ENCODE peak calls at places on chromosomes 16 and 17, in nine cellular contexts. U is HFF-Myc, C is neural progenitor cell, P is PC-3, F is activated B cell treated with CpG ODN at 0.5 μM for 24 hours, T is HCT116, R is mammary epithelial cell, Z is HL-60, H is Caco-2. K is an unnamed sample.

GRCh38 chr16:25291580-25291979 is 33.9 kb upstream of the ZKSCAN2 start:
- DNase-seq in U (no peak), C (no peak), P (no peak), F (no peak), T (no peak), R (no peak), Z (no peak), H (no peak), K (no peak)

GRCh38 chr16:1444730-1445517 is 568 bp upstream of the CCDC154 start:
- DNase-seq in U (no peak), C (no peak), P (no peak), F (no peak), T (no peak), R (no peak), Z (no peak), H (no peak), K (no peak)

GRCh38 chr16:60246055-60246454 is 1511.9 kb upstream of the GOT2 start:
- DNase-seq in U (no peak), C (no peak), P (no peak), F (no peak), T (no peak), R (no peak), Z (no peak), H (no peak), K (no peak)

GRCh38 chr17:65008877-65009276 is 47.7 kb downstream of the GNA13 start:
- DNase-seq in U (no peak), C (no peak), P (no peak), F (no peak), T (no peak), R (no peak), Z (no peak), H (no peak), K (no peak)

GRCh38 chr16:67447508-67448076 is 16.7 kb downstream of the HSD11B2 start:
- DNase-seq in U (no peak), C (no peak), P (peak), F (peak), T (peak), R (no peak), Z (peak), H (peak), K (peak)

GRCh38 chr16:21116148-21116693 is 34.4 kb downstream of the DNAH3 start:
- DNase-seq in U (no peak), C (no peak), P (no peak), F (peak), T (no peak), R (no peak), Z (peak), H (no peak), K (no peak)

GRCh38 chr16:77918792-77919707 is 103.3 kb upstream of the CLEC3A start:
- DNase-seq in U (no peak), C (no peak), P (no peak), F (no peak), T (no peak), R (no peak), Z (no peak), H (no peak), K (no peak)

GRCh38 chr16:89410794-89411309 is 79.5 kb downstream of the ANKRD11 start:
- DNase-seq in U (peak), C (no peak), P (no peak), F (no peak), T (no peak), R (peak), Z (no peak), H (no peak), K (peak)

GRCh38 chr17:5485270-5486205 is at the start of gene DERL2:
- DNase-seq in U (no peak), C (peak), P (no peak), F (no peak), T (no peak), R (peak), Z (no peak), H (no peak), K (no peak)

GRCh38 chr16:23333034-23333579 is 31.0 kb downstream of the SCNN1B start:
- DNase-seq in U (no peak), C (no peak), P (no peak), F (no peak), T (no peak), R (peak), Z (no peak), H (no peak), K (no peak)

DNA sequence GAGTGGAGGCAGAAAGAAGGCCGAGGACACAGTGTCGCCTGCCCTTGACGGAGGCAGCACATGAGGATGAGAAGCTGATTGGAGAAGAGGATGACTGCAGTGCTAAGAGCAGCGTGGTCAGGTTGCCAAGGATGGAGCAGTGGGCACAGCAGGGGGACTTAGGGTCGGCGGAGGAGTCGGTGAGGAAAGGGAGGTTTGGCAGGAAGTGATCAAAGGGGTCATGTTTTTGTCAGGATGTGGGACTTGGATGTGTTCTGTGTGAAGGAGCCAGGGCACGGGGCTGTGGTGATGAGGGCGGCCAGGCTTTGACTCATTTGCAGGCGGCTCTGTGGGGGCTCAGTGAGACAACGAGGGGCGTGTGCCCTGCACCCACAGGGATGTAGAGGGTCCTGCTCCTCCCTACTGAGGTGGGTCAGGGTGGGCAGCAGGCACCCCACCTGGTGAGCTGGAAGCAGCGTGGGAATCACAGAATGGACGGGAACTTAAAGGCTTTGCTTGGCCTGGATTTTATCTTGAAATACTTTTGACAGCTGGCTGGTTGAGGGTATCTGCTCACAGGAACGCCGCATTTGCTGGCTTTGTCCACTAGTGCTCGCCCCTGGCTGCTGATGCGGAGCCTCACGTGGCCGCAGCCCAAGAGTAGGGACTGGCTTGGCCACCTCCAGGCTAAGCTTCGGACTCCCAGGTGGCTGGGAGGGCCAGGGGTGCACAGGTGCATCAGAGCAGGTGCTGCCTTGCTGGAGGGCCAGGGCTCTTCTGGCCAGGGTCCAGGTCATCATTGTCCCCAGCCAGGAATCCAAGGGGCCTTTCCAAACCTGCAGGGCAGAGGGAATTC is 6.0 kb downstream of the MPG start:
- DNase-seq in U (no peak), C (no peak), P (no peak), F (no peak), T (no peak), R (no peak), Z (no peak), H (no peak), K (no peak)
- TF ChIP-seq CTCF in U (no peak), C (no peak), P (no peak), F (no peak), T (no peak), R (no peak), Z (no peak), H (no peak), K (no peak)

GRCh38 chr17:49496183-49496865 is 1.2 kb downstream of the NGFR start:
- DNase-seq in U (no peak), C (peak), P (peak), F (peak), T (no peak), R (peak), Z (peak), H (no peak), K (no peak)
- TF ChIP-seq CTCF in U (peak), C (peak), P (peak), F (peak), T (peak), R (peak), Z (peak), H (peak), K (peak)

GRCh38 chr17:75067856-75068255 is 19.9 kb upstream of the SLC16A5 start:
- DNase-seq in U (no peak), C (no peak), P (no peak), F (no peak), T (no peak), R (no peak), Z (no peak), H (no peak), K (no peak)
- TF ChIP-seq CTCF in U (no peak), C (no peak), P (no peak), F (no peak), T (no peak), R (no peak), Z (no peak), H (no peak), K (no peak)

GRCh38 chr17:29565643-29566472 is 979 bp downstream of the ABHD15 start:
- DNase-seq in U (no peak), C (peak), P (no peak), F (peak), T (peak), R (no peak), Z (no peak), H (peak), K (peak)
- TF ChIP-seq CTCF in U (no peak), C (peak), P (no peak), F (no peak), T (peak), R (no peak), Z (no peak), H (peak), K (peak)

GRCh38 chr17:79916991-79917901 is 78.0 kb upstream of the CBX4 start:
- DNase-seq in U (no peak), C (no peak), P (no peak), F (no peak), T (no peak), R (no peak), Z (no peak), H (no peak), K (no peak)

GRCh38 chr17:79913896-79914812 is 74.9 kb upstream of the CBX4 start:
- DNase-seq in U (no peak), C (no peak), P (no peak), F (no peak), T (no peak), R (no peak), Z (no peak), H (no peak), K (no peak)

GRCh38 chr17:79916506-79916905 is 77.3 kb upstream of the CBX4 start:
- DNase-seq in U (no peak), C (no peak), P (no peak), F (no peak), T (no peak), R (no peak), Z (no peak), H (peak), K (no peak)

GRCh38 chr17:79914813-79915740 is 75.8 kb upstream of the CBX4 start:
- DNase-seq in U (no peak), C (no peak), P (no peak), F (no peak), T (no peak), R (no peak), Z (no peak), H (peak), K (no peak)

GRCh38 chr17:79915850-79916430 is 76.7 kb upstream of the CBX4 start:
- DNase-seq in U (no peak), C (peak), P (peak), F (no peak), T (peak), R (peak), Z (no peak), H (peak), K (peak)
- TF ChIP-seq CTCF in U (peak), C (peak), P (peak), F (no peak), T (peak), R (no peak), Z (no peak), H (peak), K (peak)

GRCh38 chr17:41629826-41630670 is 5.7 kb upstream of the KRT17 start:
- DNase-seq in U (no peak), C (no peak), P (no peak), F (no peak), T (no peak), R (no peak), Z (no peak), H (no peak), K (no peak)

GRCh38 chr17:41632482-41633105 is 8.2 kb upstream of the KRT17 start:
- DNase-seq in U (no peak), C (no peak), P (no peak), F (no peak), T (no peak), R (no peak), Z (no peak), H (no peak), K (no peak)

GRCh38 chr17:41633498-41634197 is 9.3 kb upstream of the KRT17 start:
- DNase-seq in U (no peak), C (peak), P (no peak), F (no peak), T (no peak), R (no peak), Z (no peak), H (peak), K (no peak)

GRCh38 chr17:41631025-41631889 is 6.9 kb upstream of the KRT17 start:
- DNase-seq in U (no peak), C (no peak), P (no peak), F (no peak), T (no peak), R (no peak), Z (no peak), H (no peak), K (no peak)

GRCh38 chr17:41631890-41632269 is 7.5 kb upstream of the KRT17 start:
- DNase-seq in U (no peak), C (no peak), P (no peak), F (no peak), T (no peak), R (no peak), Z (no peak), H (no peak), K (no peak)
- TF ChIP-seq CTCF in U (no peak), C (no peak), P (no peak), F (no peak), T (no peak), R (no peak), Z (no peak), H (no peak), K (no peak)

K was measured in bronchial epithelial cell.